ENCODE peak calls at places on chromosomes 13 and 19, in four cellular contexts. X is HCT116, P is fibroblast of lung, B is upper lobe of right lung. O is an unnamed sample.

GRCh38 chr13:32001392-32001768 is 30.2 kb upstream of the FRY start:
- DNase-seq in X (peak; percentile 22), P (peak; percentile 32), B (no peak), O (peak; percentile 59)

GRCh38 chr19:27672309-27673047 is 1540.5 kb downstream of the UQCRFS1 start:
- DNase-seq in X (no peak), P (no peak), B (no peak), O (peak; percentile 5)

GRCh38 chr13:109871018-109871370 is 84.6 kb upstream of the IRS2 start:
- DNase-seq in X (no peak), P (peak; percentile 74), B (no peak), O (no peak)

GRCh38 chr13:43805681-43806128 is 18.9 kb upstream of the ENOX1 start:
- DNase-seq in X (no peak), P (peak; percentile 20), B (no peak), O (peak; percentile 48)

GRCh38 chr13:114161644-114162532 is 17.2 kb upstream of the CFAP97D2 start:
- DNase-seq in X (no peak), P (peak; percentile 34), B (peak; percentile 84), O (no peak)

GRCh38 chr13:105996391-105997028 is 539.0 kb downstream of the EFNB2 start:
- DNase-seq in X (no peak), P (no peak), B (no peak), O (no peak)

GRCh38 chr13:23175920-23176319 is 4.9 kb upstream of the SGCG start:
- DNase-seq in X (peak; percentile 3), P (no peak), B (no peak), O (no peak)

GRCh38 chr19:15529774-15530372 is 21.5 kb downstream of the CYP4F22 start:
- DNase-seq in X (no peak), P (no peak), B (no peak), O (no peak)

GRCh38 chr13:98220188-98220765 is 43.2 kb upstream of the RNF113B start:
- DNase-seq in X (no peak), P (peak; percentile 47), B (no peak), O (peak; percentile 36)

GRCh38 chr19:13843104-13843921 is 33.6 kb upstream of the NANOS3 start:
- DNase-seq in X (no peak), P (peak; percentile 64), B (peak; percentile 77), O (peak; percentile 83)

GRCh38 chr19:38838208-38838985 is 6.8 kb upstream of the ECH1 start:
- DNase-seq in X (peak; percentile 46), P (no peak), B (no peak), O (no peak)

GRCh38 chr19:16726916-16727315 is 7.3 kb downstream of the NWD1 start:
- DNase-seq in X (no peak), P (no peak), B (no peak), O (no peak)

GRCh38 chr13:73767191-73767741 is 366.9 kb downstream of the KLF12 start:
- DNase-seq in X (no peak), P (peak; percentile 45), B (no peak), O (peak; percentile 61)

GRCh38 chr19:55479451-55480230 is 3.2 kb downstream of the ZNF628 start:
- DNase-seq in X (no peak), P (no peak), B (no peak), O (no peak)

GRCh38 chr13:33761744-33762143 is 56.2 kb upstream of the RFC3 start:
- DNase-seq in X (peak; percentile 33), P (peak; percentile 27), B (no peak), O (peak; percentile 46)

GRCh38 chr19:46970815-46971214 is 48.8 kb upstream of the NPAS1 start:
- DNase-seq in X (peak; percentile 48), P (peak; percentile 37), B (no peak), O (no peak)

GRCh38 chr13:44955421-44955820 is 33.9 kb downstream of the NUFIP1 start:
- DNase-seq in X (no peak), P (no peak), B (no peak), O (no peak)
- H3K4me1 ChIP-seq in X (peaks cover 6% of the 10 kb centered on the region), P (peaks cover 2% of the 10 kb centered on the region), B (no peaks in the 10 kb centered on the region), O (no peaks in the 10 kb centered on the region)

DNA sequence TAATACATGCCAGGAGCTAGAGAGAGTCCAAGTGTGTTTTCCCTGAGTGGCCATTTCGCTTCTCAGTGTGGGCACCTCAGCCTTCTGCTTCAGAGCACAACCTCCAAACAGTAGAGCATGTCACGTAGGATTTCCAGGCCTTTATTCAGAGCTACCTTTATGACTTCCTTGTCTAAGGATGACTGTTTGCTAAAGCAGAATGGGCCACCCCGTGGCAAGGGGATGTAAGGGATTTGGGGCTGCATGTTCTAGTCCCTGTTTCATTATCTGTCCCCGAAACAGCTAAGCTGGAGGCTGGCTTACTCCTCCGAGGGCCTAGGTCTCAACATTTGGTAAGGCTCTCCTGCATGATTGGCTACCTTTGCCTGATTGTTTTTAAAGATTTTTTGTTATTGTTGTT is 6.0 kb downstream of the RNASEH2B start:
- DNase-seq in X (no peak), P (no peak), B (no peak), O (no peak)
- TF ChIP-seq CTCF in X (no peak), P (no peak), B (no peak), O (peak; percentile 26)

DNA sequence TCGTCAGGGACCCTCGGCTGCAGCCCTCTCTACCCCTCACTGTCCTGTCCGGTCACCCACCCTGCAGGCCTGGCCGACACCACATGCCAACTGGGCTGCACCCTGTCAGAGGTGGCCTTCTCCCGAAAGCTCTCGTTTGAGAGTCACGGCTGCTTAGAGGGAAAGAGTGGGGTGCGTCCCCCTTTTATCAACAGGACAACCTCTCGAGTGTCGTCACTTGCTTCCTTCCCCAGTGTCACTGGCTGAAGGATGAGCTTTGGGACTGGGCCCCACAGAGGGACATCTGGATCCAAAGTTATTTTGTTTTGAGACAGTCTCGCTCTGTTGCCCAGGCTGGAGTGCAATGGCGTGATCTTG is 28.5 kb downstream of the MAP2K2 start:
- DNase-seq in X (no peak), P (no peak), B (no peak), O (no peak)
- H3K4me1 ChIP-seq in X (no peaks in the 10 kb centered on the region), P (no peaks in the 10 kb centered on the region), B (no peaks in the 10 kb centered on the region), O (no peaks in the 10 kb centered on the region)

DNA sequence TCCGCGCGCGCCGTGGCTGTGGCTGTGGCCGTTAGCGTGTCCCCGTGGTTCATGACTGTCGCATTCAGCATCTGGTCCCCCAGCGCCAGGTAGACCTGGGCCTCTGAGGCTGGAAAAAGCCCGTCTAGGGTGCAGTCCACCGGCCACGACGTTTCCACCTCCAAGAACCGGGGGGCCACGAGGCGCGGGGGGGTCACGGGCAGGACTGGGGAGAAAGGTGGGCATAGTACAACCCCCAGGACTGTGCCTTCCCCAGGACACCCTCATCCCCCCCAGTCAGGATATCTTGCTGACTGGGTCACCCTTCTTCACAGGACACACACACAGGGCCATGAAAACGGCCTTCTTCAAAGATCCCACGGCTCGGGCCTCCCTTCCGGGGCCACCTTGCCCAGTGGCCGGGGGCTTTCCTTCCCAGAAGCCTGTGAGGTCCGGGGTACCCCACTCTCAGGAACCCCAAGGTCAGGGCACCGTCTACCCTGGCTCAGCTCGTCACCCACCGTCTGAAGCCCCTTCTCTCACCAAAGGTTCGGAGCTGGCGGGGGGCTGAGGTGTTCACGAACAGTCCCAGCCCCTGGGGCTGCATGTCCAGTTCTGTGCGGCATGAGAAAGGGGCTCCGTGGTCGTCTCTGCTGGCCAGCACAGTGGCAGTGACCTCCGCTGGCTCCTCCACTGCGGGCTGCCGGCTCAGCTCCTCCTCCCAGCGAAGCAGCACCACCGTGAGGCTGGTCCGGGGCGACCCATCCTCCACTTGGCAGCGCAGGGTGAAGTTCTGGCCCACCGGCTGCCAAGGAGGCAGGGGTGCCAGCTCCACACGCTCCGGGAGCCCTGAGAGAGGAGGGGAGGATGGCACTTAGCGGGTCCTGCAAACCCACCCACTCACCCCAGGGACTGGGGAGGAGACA is 2.1 kb upstream of the RAVER1 start:
- DNase-seq in X (no peak), P (no peak), B (no peak), O (peak; percentile 71)
- TF ChIP-seq CTCF in X (no peak), P (no peak), B (no peak), O (peak; percentile 18)

DNA sequence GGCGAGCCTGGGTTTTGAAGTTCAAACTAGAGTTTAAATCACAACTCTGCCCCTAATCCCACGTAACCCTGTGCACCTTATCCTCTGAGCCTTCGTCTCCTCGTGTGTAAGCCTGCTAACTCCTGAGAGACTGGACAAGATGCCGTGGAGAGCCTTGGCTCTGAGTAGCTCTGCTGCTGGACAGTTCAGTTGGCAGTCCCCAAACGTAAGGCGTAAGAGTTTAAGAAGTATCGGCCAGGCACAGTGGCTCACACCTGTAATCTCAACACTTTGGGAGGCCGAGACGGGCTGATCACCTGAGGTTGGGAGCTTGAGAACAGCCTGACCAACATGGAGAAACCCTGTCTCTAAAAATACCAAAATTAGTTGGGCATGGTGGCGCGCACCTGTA is 4.7 kb upstream of the CD79A start:
- DNase-seq in X (no peak), P (no peak), B (no peak), O (peak; percentile 66)
- H3K4me1 ChIP-seq in X (peaks cover 34% of the 10 kb centered on the region), P (no peaks in the 10 kb centered on the region), B (peaks cover 54% of the 10 kb centered on the region), O (peaks cover 4% of the 10 kb centered on the region)

DNA sequence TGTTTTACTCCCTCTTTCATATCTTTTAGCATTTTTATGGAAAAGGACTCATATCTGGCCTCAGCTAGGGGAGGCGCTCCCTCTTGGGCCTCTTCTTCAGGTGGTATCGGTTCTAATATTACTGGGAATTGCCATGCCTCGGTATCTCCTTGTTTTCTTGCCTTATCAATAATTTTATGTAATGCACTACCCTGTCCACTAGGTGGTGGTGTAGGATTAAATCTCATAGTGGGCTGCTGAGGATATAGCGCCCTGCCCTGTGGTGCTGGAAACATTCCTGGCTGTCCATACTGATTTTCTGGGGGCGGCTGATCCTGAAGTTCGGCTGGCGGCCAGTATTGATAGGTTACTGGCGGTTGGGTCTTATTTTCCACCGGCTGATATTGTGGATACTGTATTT is 35.8 kb downstream of the ZNF420 start:
- DNase-seq in X (no peak), P (no peak), B (no peak), O (no peak)
- TF ChIP-seq CTCF in X (peak; percentile 40), P (no peak), B (no peak), O (peak; percentile 64)

DNA sequence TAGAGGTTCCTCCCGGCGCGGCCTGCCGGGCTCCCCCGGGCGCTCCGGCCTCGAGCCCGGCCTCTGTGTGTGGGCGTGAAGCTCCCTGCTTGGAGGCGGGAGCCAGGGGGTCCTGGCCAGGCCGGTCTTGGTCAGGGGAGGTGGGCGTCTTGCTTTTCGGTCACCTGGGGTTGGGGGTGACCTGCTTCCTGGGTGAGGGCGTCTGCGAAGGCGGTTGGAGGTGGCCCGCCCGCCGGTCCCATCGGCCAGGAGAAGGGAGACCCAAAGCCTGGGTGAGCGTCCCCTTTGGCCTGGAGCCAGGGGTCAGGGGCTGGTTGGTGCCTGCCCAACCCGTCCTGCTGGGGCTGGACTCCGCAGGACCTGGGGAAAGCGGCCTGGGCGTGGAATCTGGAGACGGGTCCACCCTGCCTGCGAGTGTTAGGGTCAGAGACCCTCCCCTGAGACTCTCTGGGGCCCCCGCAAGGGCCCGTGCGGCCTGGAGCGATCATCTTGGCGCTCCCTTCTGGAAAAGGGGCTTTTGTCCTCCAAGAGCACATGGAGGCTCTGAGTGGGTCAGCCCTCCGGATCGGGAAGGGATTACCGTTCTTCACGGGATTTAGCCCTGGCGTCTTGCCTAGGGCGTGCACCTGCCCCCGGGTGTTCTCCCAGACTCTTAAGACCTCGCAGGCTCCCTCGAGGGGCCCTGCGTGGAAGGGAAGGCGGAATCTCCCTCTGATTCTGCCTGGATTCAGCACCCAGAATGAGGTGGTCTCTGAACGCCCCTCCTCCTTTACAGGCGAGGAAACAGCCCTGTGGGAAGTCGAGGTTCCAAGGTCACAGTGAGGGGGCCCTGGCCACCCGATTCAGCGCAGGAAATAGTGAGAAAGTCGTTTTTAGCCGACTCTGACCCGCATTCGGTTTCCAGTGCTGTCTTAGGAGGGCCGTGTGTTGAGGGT is 762 bp downstream of the BSG start:
- DNase-seq in X (no peak), P (peak; percentile 45), B (peak; percentile 80), O (peak; percentile 73)
- H3K4me1 ChIP-seq in X (peaks cover 34% of the 10 kb centered on the region), P (peaks cover 20% of the 10 kb centered on the region), B (peaks cover 47% of the 10 kb centered on the region), O (peaks cover 3% of the 10 kb centered on the region)

GRCh38 chr19:51163257-51163656 is 21.2 kb downstream of the SIGLEC7 start:
- DNase-seq in X (no peak), P (no peak), B (no peak), O (peak; percentile 39)
- TF ChIP-seq CTCF in X (no peak), P (no peak), B (no peak), O (no peak)